ENCODE peak calls at places on chromosomes 3 and 15, in seven cellular contexts. V, G, U, T, W, X and Z are unnamed samples.
A peak's percentile ranks its signal among the peaks of the same experiment; 100 is the strongest.

GRCh38 chr15:75238150-75238549 is 20.0 kb upstream of the GOLGA6C start:
- DNase-seq in G (peak; percentile 6), V (no peak), T (peak; percentile 3), U (no peak), W (no peak), X (no peak), Z (no peak)

GRCh38 chr3:16366581-16366980 is 101.6 kb downstream of the OXNAD1 start:
- DNase-seq in W (no peak), X (no peak), U (no peak), G (no peak), T (no peak), V (no peak), Z (no peak)

GRCh38 chr3:18445421-18446066 is 20.4 kb upstream of the SATB1 start:
- DNase-seq in V (peak; percentile 25), W (peak; percentile 81), U (no peak), G (peak; percentile 16), X (no peak), T (peak; percentile 8), Z (no peak)

GRCh38 chr15:78761020-78761419 is 50.2 kb downstream of the ADAMTS7 start:
- DNase-seq in X (no peak), U (no peak), T (no peak), V (no peak), W (no peak), G (no peak), Z (no peak)

GRCh38 chr3:186411994-186412393 is 50.0 kb upstream of the DGKG start:
- DNase-seq in X (no peak), W (no peak), U (no peak), V (peak; percentile 28), T (no peak), G (no peak), Z (no peak)

GRCh38 chr3:34053631-34054030 is 255.2 kb downstream of the PDCD6IP start:
- DNase-seq in T (no peak), U (no peak), X (no peak), V (no peak), W (no peak), G (no peak), Z (no peak)

GRCh38 chr3:170426240-170426797 is 7.7 kb downstream of the CLDN11 start:
- DNase-seq in G (no peak), T (peak; percentile 30), W (no peak), X (peak; percentile 79), V (no peak), U (no peak), Z (no peak)

GRCh38 chr15:25092661-25093060 is 137.9 kb downstream of the SNRPN start:
- DNase-seq in V (no peak), G (no peak), X (peak; percentile 54), U (no peak), W (no peak), T (no peak), Z (no peak)

GRCh38 chr15:63843901-63844317 is 10.2 kb upstream of the HERC1 start:
- DNase-seq in X (peak; percentile 28), G (no peak), U (no peak), W (no peak), V (no peak), T (no peak), Z (no peak)

GRCh38 chr3:38227989-38228388 is 37.6 kb upstream of the SLC22A13 start:
- DNase-seq in U (no peak), T (no peak), V (no peak), X (peak; percentile 73), W (no peak), G (no peak), Z (no peak)

GRCh38 chr3:124059580-124059979 is 67.7 kb upstream of the ROPN1 start:
- DNase-seq in G (no peak), X (peak; percentile 26), T (no peak), V (no peak), W (no peak), U (no peak), Z (no peak)

GRCh38 chr15:79815468-79815867 is 81.3 kb downstream of the MTHFS start:
- DNase-seq in X (no peak), U (no peak), T (peak; percentile 32), W (no peak), V (no peak), G (peak; percentile 30), Z (no peak)

GRCh38 chr3:116034797-116035196 is 410.5 kb downstream of the LSAMP start:
- DNase-seq in T (no peak), X (no peak), V (no peak), W (no peak), G (no peak), U (no peak), Z (no peak)

GRCh38 chr15:37112963-37113362 is 12.6 kb upstream of the MEIS2 start:
- DNase-seq in X (no peak), U (no peak), G (no peak), V (no peak), T (no peak), W (no peak), Z (no peak)

GRCh38 chr3:157231071-157231470 is 71.1 kb upstream of the CCNL1 start:
- DNase-seq in T (no peak), W (no peak), V (no peak), U (no peak), G (no peak), X (peak; percentile 45), Z (no peak)

GRCh38 chr3:30643763-30644462 is 37.5 kb downstream of the TGFBR2 start:
- DNase-seq in G (no peak), W (peak; percentile 82), V (peak; percentile 31), X (no peak), T (no peak), U (no peak), Z (no peak)

GRCh38 chr3:16249336-16249735 is 15.4 kb downstream of the DPH3 start:
- DNase-seq in X (peak; percentile 60), W (no peak), U (no peak), G (peak; percentile 60), T (peak; percentile 64), V (no peak), Z (peak; percentile 27)

DNA sequence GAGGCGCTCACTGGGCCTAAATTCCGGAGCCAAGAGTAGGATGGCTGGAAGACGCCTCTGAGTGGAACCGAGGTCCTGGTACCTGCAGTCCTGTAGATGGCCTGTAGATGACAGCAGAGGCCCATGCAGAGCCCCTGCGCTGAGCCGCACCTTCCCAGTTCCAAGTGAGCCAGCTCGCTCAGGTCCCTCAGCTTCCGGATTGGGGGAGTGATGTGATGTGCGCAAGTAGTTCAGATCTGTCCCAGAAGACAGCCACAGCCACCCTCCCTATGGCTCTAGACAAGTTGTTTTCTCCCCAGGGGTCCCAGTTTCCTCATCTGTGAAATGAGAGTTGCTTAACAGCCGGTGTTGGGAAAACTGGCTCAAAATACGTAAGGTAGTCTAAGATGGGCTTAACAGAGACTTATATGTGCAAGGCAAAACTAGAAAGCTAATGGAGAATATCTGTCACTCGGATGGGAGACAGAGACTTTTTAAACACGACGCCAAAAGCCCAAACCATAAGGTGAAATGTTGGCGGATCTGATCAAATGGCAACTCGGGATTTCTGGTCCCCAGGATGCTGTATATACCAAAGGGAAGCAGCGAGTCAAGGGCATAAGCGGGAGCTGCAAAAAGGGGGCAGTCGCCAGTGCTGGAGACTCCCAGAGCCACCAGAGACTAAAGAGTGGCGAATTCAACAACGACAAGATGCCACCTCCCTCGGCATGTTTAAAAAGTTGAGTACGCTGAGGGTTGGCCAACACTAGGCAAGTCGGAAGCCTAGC is 765 bp upstream of the MAPKAPK3 start:
- DNase-seq in W (peak; percentile 83), U (peak; percentile 68), V (peak; percentile 90), T (peak; percentile 87), X (peak; percentile 89), G (peak; percentile 88), Z (peak; percentile 85)
- TF ChIP-seq CTCF in W (peak; percentile 99), U (peak; percentile 78), V (peak; percentile 96), T (peak; percentile 100), X (peak; percentile 100), G (peak; percentile 82), Z (peak; percentile 89)

GRCh38 chr15:29312387-29312786 is 42.8 kb upstream of the NSMCE3 start:
- DNase-seq in W (no peak), T (no peak), G (no peak), V (no peak), X (peak; percentile 76), U (no peak), Z (no peak)
- TF ChIP-seq CTCF in W (no peak), T (no peak), G (no peak), V (no peak), X (no peak), U (no peak), Z (no peak)

GRCh38 chr15:30917013-30917412 is 13.3 kb downstream of the FAN1 start:
- DNase-seq in X (no peak), U (no peak), G (no peak), V (no peak), T (no peak), W (no peak), Z (no peak)
- TF ChIP-seq CTCF in X (no peak), U (no peak), G (no peak), V (no peak), T (no peak), W (no peak), Z (no peak)

GRCh38 chr3:70053293-70053692 is 53.8 kb downstream of the SAMMSON start:
- DNase-seq in V (no peak), W (no peak), X (peak; percentile 66), G (no peak), T (no peak), U (no peak), Z (no peak)
- TF ChIP-seq CTCF in V (no peak), W (no peak), X (no peak), G (no peak), T (no peak), U (no peak), Z (no peak)

DNA sequence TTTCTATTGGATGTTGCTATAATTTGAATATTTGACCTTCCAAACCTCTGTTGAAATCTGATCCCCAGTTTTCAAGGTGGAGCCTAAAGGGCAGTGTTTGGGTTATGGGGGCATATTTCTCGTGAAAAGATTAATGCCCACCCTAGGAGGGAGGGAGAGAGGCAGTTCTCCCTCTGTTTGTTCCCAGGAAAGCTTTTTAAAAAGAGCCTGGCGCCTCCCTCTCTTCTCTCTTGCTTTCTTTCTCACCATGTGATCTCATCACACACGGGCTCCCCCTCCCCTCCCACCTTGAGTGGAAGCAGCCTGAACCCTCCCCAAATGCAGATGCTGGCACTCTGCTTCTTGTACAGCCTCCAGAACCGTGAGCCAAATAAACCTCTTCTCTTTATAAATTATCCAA is 12.4 kb upstream of the GABRA5 start:
- DNase-seq in G (no peak), T (no peak), V (no peak), X (no peak), W (no peak), U (no peak), Z (no peak)
- TF ChIP-seq CTCF in G (no peak), T (no peak), V (no peak), X (no peak), W (no peak), U (no peak), Z (no peak)

GRCh38 chr3:109023656-109024254 is 70.1 kb upstream of the GUCA1C start:
- DNase-seq in V (peak; percentile 32), W (no peak), T (peak; percentile 49), G (peak; percentile 48), X (peak; percentile 71), U (no peak), Z (peak; percentile 49)

DNA sequence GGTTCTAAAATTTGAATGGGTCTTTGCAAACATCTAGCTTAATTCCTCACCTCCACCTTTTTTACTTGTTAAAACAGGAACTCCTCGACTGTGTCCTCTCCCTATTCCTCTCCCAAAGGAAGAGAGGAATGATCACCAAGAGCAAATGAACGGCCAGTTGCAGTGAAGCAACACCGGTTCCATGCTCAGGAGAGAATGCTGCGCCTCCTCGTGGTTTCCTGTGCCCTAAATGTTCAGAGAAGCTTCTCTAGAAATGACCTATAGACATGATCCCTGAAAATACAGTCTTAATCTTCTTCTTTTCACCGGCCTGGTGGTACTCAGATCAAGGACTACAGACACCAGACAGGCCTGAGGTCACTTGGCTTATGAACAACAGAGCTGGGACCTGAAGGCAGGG is 65.1 kb upstream of the GUCA1C start:
- DNase-seq in W (no peak), U (no peak), V (no peak), X (no peak), T (peak; percentile 18), G (no peak), Z (no peak)
- TF ChIP-seq CTCF in W (no peak), U (no peak), V (no peak), X (no peak), T (peak; percentile 30), G (no peak), Z (no peak)